ENCODE peak calls at places on chromosomes 16 and 17, in ten cellular contexts. I is IMR-90; D is CD8-positive, alpha-beta T cell; H is sigmoid colon; X is A549; S is ovary; R is RWPE1; L is HL-60; P is tibial nerve; Z is AG09319. W is an unnamed sample.

GRCh38 chr17:40484973-40485530 is 16.4 kb downstream of the TNS4 start:
- DNase-seq in P (no peak), I (no peak), H (no peak), L (no peak), X (no peak), S (no peak), D (no peak), Z (no peak), R (no peak), W (no peak)

GRCh38 chr16:83701494-83701893 is 106.3 kb upstream of the HSBP1 start:
- DNase-seq in L (peak), P (no peak), I (peak), Z (no peak), X (no peak), R (peak), S (no peak), D (no peak), H (no peak), W (peak)

GRCh38 chr17:76697702-76698465 is 12.9 kb downstream of the MXRA7 start:
- DNase-seq in D (no peak), Z (no peak), S (no peak), R (no peak), L (no peak), X (no peak), H (no peak), I (peak), P (no peak), W (no peak)

GRCh38 chr16:63337264-63337663 is 1301.0 kb upstream of the CDH8 start:
- DNase-seq in Z (no peak), I (no peak), X (no peak), S (no peak), D (no peak), L (no peak), P (no peak), H (no peak), R (no peak), W (no peak)

GRCh38 chr17:19719365-19720209 is 3.2 kb upstream of the SLC47A2 start:
- DNase-seq in Z (no peak), X (peak), H (no peak), S (no peak), L (no peak), R (peak), D (no peak), I (no peak), P (no peak), W (no peak)

GRCh38 chr17:39926135-39926587 is 1.2 kb downstream of the ORMDL3 start:
- DNase-seq in I (no peak), H (no peak), X (no peak), S (no peak), D (no peak), R (no peak), L (no peak), Z (no peak), P (no peak), W (no peak)

GRCh38 chr17:78124081-78124835 is 4.3 kb downstream of the TMC6 start:
- DNase-seq in R (no peak), D (no peak), L (peak), Z (no peak), S (no peak), X (no peak), H (no peak), I (no peak), P (no peak), W (no peak)

GRCh38 chr17:42475853-42476252 is 17.2 kb downstream of the ATP6V0A1 start:
- DNase-seq in H (no peak), I (no peak), S (no peak), R (no peak), Z (no peak), D (no peak), L (no peak), X (no peak), P (peak), W (peak)

GRCh38 chr16:1407749-1408148 is 6.8 kb downstream of the UNKL start:
- DNase-seq in R (no peak), H (no peak), Z (peak), X (no peak), D (no peak), P (peak), S (no peak), I (peak), L (no peak), W (peak)

GRCh38 chr16:11111166-11111565 is 144.8 kb downstream of the SOCS1 start:
- DNase-seq in D (no peak), H (no peak), Z (no peak), L (no peak), S (no peak), P (no peak), I (no peak), R (no peak), X (no peak), W (no peak)

GRCh38 chr16:72092832-72093447 is 480 bp downstream of the TXNL4B start:
- DNase-seq in P (no peak), H (no peak), I (peak), Z (peak), S (no peak), R (peak), D (no peak), L (no peak), X (peak), W (peak)

GRCh38 chr17:36609498-36609862 is 8.1 kb downstream of the MRM1 start:
- DNase-seq in L (no peak), S (no peak), H (no peak), Z (no peak), I (no peak), D (no peak), X (no peak), R (no peak), P (no peak), W (no peak)

GRCh38 chr17:27980035-27980434 is 62.4 kb upstream of the NLK start:
- DNase-seq in I (peak), X (peak), Z (no peak), D (no peak), P (no peak), S (no peak), H (no peak), L (no peak), R (peak), W (peak)

GRCh38 chr17:59634632-59635561 is 15.2 kb downstream of the CLTC start:
- DNase-seq in P (no peak), L (no peak), D (no peak), H (no peak), I (no peak), R (no peak), Z (no peak), S (no peak), X (no peak), W (peak)

GRCh38 chr16:31380201-31380600 is 12.9 kb upstream of the ITGAD start:
- DNase-seq in S (no peak), I (no peak), L (no peak), R (no peak), H (no peak), Z (no peak), P (no peak), X (no peak), D (no peak), W (no peak)

GRCh38 chr17:13698832-13699231 is 97.1 kb upstream of the HS3ST3A1 start:
- DNase-seq in S (no peak), P (no peak), Z (no peak), X (no peak), H (no peak), R (no peak), I (no peak), L (no peak), D (no peak), W (no peak)
- TF ChIP-seq CTCF in S (no peak), P (no peak), Z (no peak), X (no peak), H (no peak), R (no peak), I (no peak), L (no peak), D (no peak), W (no peak)

DNA sequence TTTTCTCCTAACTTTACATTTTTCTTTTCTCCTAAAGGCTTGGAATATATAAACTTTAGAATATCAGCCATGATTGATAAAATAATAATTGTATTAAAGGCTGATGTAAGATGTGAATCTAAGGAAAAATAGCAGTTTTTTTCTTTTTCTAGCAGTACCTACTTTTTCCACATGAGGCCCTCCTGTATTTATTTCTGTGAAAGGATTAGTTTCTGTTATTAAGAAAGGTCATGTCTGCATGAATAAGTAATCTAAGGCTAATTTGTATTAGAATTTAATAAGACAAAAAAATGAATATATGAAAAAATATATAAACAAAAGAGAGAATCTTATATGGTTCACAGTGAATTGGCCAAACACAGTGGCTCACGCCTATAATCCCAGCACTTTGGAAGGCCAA is 85.3 kb downstream of the STXBP4 start:
- DNase-seq in R (peak), S (no peak), X (no peak), H (no peak), P (no peak), Z (no peak), D (no peak), I (peak), L (no peak), W (peak)
- TF ChIP-seq CTCF in R (peak), S (peak), X (peak), H (no peak), P (peak), Z (peak), D (no peak), I (peak), L (no peak), W (peak)

DNA sequence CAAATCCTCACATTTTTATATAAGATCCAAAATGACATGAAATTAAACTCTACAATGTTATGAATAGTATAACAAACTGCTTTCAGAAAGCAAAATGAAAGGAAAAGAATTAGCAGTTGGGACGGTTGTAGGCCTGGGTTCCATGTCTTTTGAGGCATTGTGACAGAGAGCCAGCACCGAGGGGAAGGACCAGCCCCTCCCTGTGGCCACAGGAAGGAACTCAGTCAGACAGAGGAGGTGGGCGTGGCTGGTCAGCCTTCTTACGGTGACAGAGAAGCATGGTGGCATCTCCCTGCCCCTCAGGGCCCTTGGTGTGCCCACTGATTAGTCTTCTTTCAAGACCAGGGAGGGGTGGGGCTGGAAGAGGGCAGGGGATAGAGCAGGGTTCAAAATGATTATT is 5.7 kb downstream of the ZNF319 start:
- DNase-seq in H (no peak), I (peak), S (no peak), P (no peak), D (no peak), Z (no peak), L (no peak), X (no peak), R (no peak), W (peak)
- TF ChIP-seq CTCF in H (no peak), I (peak), S (no peak), P (peak), D (no peak), Z (peak), L (peak), X (peak), R (no peak), W (peak)

GRCh38 chr16:22946433-22946832 is 132.5 kb downstream of the HS3ST2 start:
- DNase-seq in S (no peak), R (peak), X (no peak), I (no peak), P (no peak), Z (no peak), H (no peak), L (no peak), D (no peak), W (no peak)

GRCh38 chr16:22945361-22945760 is 131.4 kb downstream of the HS3ST2 start:
- DNase-seq in D (no peak), S (no peak), L (no peak), R (no peak), P (no peak), I (no peak), H (no peak), X (no peak), Z (no peak), W (peak)

GRCh38 chr16:22948603-22949368 is 134.8 kb downstream of the HS3ST2 start:
- DNase-seq in H (peak), X (peak), S (peak), P (peak), Z (peak), L (peak), D (no peak), I (peak), R (peak), W (peak)

GRCh38 chr16:22942812-22943211 is 128.8 kb downstream of the HS3ST2 start:
- DNase-seq in X (no peak), Z (no peak), R (no peak), I (no peak), D (no peak), P (no peak), L (no peak), S (no peak), H (no peak), W (no peak)

DNA sequence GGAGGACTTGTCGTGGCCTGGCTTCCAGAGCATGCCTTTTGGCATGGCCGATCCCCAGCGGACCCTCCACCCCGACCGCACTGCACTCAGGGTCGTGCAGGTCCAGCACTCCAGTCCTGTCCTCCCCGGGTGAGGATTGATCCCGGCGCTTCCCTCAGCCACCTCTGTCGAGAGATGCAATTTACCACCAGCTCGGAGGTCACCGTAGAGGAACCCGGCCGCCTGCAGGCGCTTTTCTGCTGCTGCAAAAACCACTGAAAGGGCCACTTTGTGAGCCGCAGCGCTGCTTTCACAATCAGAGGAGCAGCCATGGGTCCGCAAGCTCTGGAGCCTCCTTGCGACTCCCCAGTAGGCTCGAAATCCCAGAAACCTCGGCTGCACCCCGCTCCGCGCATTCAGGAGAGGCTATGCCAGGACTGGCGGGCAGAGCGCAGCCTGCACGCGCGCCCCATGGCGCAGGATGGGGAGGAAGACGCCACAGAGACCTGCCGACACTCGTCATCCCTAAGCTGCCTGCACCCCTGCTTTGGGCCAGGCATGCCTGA is 134.2 kb downstream of the HS3ST2 start:
- DNase-seq in L (no peak), I (no peak), D (no peak), H (no peak), Z (no peak), S (no peak), X (no peak), R (no peak), P (no peak), W (no peak)
- TF ChIP-seq CTCF in L (no peak), I (no peak), D (no peak), H (no peak), Z (no peak), S (no peak), X (no peak), R (no peak), P (no peak), W (no peak)

DNA sequence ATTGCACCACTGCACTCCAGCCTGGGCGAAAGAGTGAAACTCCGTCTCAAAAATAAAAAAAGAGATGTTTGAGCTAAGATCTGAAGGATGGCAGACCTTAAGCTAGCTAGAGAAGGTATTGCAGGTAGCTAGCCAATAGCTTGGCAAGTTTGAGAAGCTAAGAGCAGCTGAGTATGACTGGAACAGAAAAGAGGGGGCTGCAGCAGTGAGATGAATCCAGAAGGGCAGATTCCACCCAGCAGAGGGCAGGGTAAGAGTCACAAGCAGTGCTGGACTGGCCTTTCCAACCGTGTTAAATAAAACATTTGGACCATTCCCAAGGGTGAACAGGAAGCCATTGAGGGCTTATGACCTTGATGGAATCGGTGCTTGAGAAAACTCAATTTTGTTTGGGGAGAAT is 5.7 kb upstream of the PHAF1 start:
- DNase-seq in L (no peak), D (no peak), H (no peak), P (no peak), I (peak), X (no peak), Z (no peak), R (no peak), S (no peak), W (peak)
- TF ChIP-seq CTCF in L (no peak), D (no peak), H (no peak), P (no peak), I (peak), X (peak), Z (peak), R (peak), S (no peak), W (peak)

GRCh38 chr16:67723151-67723915 is 4.2 kb upstream of the GFOD2 start:
- DNase-seq in H (peak), R (peak), D (no peak), L (no peak), Z (no peak), S (no peak), X (no peak), P (no peak), I (peak), W (peak)
- TF ChIP-seq CTCF in H (no peak), R (no peak), D (no peak), L (no peak), Z (no peak), S (no peak), X (no peak), P (no peak), I (no peak), W (no peak)

GRCh38 chr16:3954411-3954921 is 74.0 kb upstream of the CREBBP start:
- DNase-seq in D (no peak), I (peak), X (no peak), H (peak), Z (no peak), S (peak), R (no peak), P (peak), L (no peak), W (peak)
- TF ChIP-seq CTCF in D (no peak), I (no peak), X (no peak), H (no peak), Z (no peak), S (no peak), R (no peak), P (no peak), L (no peak), W (peak)

DNA sequence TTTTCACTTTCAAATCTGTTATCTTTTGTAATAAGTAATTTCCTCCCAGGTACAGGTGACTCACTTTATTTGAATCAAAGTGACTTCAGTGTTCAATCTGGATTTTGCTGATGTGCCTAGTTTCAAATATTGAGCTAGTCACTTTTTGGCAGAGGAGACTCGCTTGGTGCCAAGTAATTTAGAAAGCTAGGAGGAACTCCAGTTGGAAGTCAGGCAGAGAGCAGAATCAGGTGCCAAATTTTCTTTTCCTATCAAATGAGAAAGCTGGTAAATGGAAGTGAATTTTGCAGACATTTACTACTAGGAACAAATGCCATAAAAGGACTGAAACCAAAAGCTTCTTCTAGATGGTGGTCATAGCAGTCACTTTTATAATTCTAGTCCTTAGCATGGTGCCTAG is 656.0 kb upstream of the KIF2B start:
- DNase-seq in Z (no peak), H (no peak), I (no peak), X (no peak), D (no peak), S (no peak), L (no peak), R (no peak), P (no peak), W (no peak)
- TF ChIP-seq CTCF in Z (no peak), H (no peak), I (no peak), X (no peak), D (no peak), S (no peak), L (no peak), R (no peak), P (no peak), W (no peak)

GRCh38 chr16:4538386-4539235 is at the start of gene CDIP1:
- DNase-seq in P (peak), D (peak), S (peak), L (peak), H (peak), Z (peak), R (peak), I (peak), X (peak), W (peak)
- TF ChIP-seq CTCF in P (peak), D (no peak), S (peak), L (no peak), H (no peak), Z (no peak), R (no peak), I (no peak), X (no peak), W (no peak)

W was measured in choroid plexus epithelial cell.